ENCODE peak calls at places on chromosomes 13 and 19, in five cellular contexts. W is CD4-positive, alpha-beta memory T cell; V is spleen; F is endodermal cell; Y is brain microvascular endothelial cell. Z is an unnamed sample.

GRCh38 chr13:39038569-39038898 is 278 bp downstream of the NHLRC3 start:
- DNase-seq in W (no peak), V (no peak), F (no peak), Y (no peak), Z (peak; percentile 27)

GRCh38 chr19:49875801-49876421 is 1.2 kb downstream of the AKT1S1 start:
- DNase-seq in W (no peak), V (peak; percentile 94), F (peak; percentile 84), Y (no peak), Z (peak; percentile 52)

GRCh38 chr13:40232321-40232720 is 434.1 kb downstream of the FOXO1 start:
- DNase-seq in W (no peak), V (no peak), F (peak; percentile 61), Y (no peak), Z (no peak)

GRCh38 chr13:24217601-24218281 is 57.2 kb downstream of the SPATA13 start:
- DNase-seq in W (no peak), V (no peak), F (peak; percentile 67), Y (no peak), Z (peak; percentile 40)

GRCh38 chr19:30253581-30253996 is 118.6 kb upstream of the ZNF536 start:
- DNase-seq in W (no peak), V (no peak), F (peak; percentile 76), Y (no peak), Z (no peak)

GRCh38 chr19:14147797-14148605 is 11.6 kb upstream of the ASF1B start:
- DNase-seq in W (peak; percentile 47), V (peak; percentile 88), F (peak; percentile 76), Y (peak; percentile 46), Z (no peak)

GRCh38 chr13:24270639-24271131 is 38.7 kb upstream of the C1QTNF9 start:
- DNase-seq in W (peak; percentile 76), V (peak; percentile 93), F (peak; percentile 52), Y (peak; percentile 49), Z (no peak)

GRCh38 chr19:50230379-50231351 is 27.2 kb downstream of the MYH14 start:
- DNase-seq in W (no peak), V (no peak), F (peak; percentile 91), Y (no peak), Z (no peak)

GRCh38 chr13:99974939-99975561 is 3.5 kb upstream of the ZIC5 start:
- DNase-seq in W (peak; percentile 10), V (no peak), F (peak; percentile 78), Y (no peak), Z (no peak)
- H3K27me3 ChIP-seq in W (peaks cover 89% of the 10 kb centered on the region), V (peaks cover 97% of the 10 kb centered on the region), F (peaks cover 64% of the 10 kb centered on the region), Y (peaks cover 16% of the 10 kb centered on the region), Z (peaks cover 38% of the 10 kb centered on the region)

GRCh38 chr19:18769989-18770528 is 21.0 kb downstream of the COMP start:
- DNase-seq in W (no peak), V (no peak), F (no peak), Y (no peak), Z (no peak)

GRCh38 chr19:18765224-18765623 is 25.9 kb downstream of the COMP start:
- DNase-seq in W (no peak), V (no peak), F (no peak), Y (no peak), Z (no peak)

GRCh38 chr19:18768997-18769891 is 21.9 kb downstream of the COMP start:
- DNase-seq in W (no peak), V (no peak), F (no peak), Y (no peak), Z (no peak)

GRCh38 chr19:18770663-18771327 is 20.3 kb downstream of the COMP start:
- DNase-seq in W (no peak), V (no peak), F (no peak), Y (no peak), Z (no peak)

DNA sequence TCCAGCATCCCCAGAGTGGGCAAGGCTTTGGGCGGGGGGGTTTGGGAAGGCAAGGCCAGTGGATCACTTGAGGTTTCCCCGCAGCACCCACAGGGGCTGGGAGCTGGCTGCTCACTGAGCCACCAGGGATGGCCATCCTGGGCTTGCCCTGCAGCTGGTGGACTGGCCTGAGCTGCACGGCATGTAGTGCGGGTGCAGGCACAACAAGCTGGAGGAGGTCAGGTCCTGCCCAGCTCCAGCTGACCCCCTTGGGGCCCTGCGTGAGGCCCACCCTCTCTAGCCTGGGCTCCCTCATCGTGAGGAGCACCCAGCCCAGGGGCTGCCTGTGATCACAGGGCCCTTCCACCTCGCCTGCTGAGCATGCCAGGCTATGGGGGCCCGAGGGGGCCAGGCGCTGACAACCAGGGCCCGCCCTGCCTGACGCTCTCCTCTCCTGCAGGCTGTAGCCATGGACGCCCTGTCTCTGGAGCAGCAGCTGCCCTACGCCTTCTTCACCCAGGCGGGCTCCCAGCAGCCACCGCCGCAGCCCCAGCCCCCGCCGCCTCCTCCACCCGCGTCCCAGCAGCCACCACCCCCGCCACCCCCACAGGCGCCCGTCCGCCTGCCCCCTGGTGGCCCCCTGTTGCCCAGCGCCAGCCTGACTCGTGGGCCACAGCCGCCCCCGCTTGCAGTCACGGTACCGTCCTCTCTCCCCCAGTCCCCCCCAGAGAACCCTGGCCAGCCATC is 22.9 kb downstream of the COMP start:
- DNase-seq in W (no peak), V (no peak), F (peak; percentile 69), Y (no peak), Z (no peak)
- H3K27me3 ChIP-seq in W (no peaks in the 10 kb centered on the region), V (no peaks in the 10 kb centered on the region), F (peaks cover 16% of the 10 kb centered on the region), Y (no peaks in the 10 kb centered on the region), Z (no peaks in the 10 kb centered on the region)

GRCh38 chr19:43798026-43798545 is 4.2 kb downstream of the LYPD5 start:
- DNase-seq in W (no peak), V (no peak), F (no peak), Y (no peak), Z (no peak)
- H3K27me3 ChIP-seq in W (no peaks in the 10 kb centered on the region), V (no peaks in the 10 kb centered on the region), F (peaks cover 85% of the 10 kb centered on the region), Y (no peaks in the 10 kb centered on the region), Z (no peaks in the 10 kb centered on the region)

DNA sequence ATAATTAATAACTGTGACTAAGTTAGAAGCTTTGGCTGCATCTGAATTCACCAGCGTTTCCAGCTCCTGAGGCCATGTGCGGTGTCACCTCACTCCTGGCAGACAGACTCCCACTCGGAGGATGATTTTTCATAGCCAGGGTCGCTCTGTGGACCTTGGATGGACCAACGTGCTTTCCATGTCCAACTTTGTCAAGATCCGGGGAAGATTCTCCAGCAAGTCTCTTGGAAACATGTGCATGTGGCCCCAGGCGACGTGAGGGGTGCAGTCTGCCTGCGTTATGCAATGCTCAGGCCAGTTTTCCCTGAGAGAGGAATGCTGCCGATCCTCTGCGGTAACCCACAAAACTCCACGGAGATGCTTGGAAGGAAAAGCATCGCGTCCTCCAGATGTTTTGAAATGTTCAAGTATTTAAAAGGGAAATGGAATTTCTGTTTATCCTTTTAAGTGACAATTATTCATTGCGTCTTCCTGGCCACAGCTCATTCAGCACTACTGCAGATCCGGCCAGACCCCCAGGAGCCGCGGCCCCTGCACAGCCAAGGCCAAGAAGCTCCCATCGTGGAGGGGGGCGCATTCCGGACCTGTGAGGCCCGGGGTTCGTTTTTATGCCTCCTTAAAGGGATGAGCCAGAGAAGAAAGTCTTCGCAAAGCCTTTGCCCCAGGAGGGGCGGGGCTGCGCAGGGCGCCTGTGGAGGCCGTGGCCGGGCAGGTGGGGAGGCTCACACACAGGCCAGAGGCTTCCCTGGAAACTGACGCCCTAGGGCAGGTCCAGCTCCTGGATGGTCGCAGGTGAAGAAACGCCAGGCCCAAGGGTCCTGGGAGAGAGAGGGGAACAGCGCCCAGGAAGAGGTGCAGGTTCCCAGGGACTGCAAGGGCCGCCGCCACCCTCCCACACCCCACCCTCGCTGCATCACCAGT is 46.0 kb downstream of the C13orf46 start:
- DNase-seq in W (no peak), V (peak; percentile 59), F (peak; percentile 40), Y (peak; percentile 71), Z (no peak)
- H3K27me3 ChIP-seq in W (no peaks in the 10 kb centered on the region), V (no peaks in the 10 kb centered on the region), F (no peaks in the 10 kb centered on the region), Y (no peaks in the 10 kb centered on the region), Z (no peaks in the 10 kb centered on the region)

DNA sequence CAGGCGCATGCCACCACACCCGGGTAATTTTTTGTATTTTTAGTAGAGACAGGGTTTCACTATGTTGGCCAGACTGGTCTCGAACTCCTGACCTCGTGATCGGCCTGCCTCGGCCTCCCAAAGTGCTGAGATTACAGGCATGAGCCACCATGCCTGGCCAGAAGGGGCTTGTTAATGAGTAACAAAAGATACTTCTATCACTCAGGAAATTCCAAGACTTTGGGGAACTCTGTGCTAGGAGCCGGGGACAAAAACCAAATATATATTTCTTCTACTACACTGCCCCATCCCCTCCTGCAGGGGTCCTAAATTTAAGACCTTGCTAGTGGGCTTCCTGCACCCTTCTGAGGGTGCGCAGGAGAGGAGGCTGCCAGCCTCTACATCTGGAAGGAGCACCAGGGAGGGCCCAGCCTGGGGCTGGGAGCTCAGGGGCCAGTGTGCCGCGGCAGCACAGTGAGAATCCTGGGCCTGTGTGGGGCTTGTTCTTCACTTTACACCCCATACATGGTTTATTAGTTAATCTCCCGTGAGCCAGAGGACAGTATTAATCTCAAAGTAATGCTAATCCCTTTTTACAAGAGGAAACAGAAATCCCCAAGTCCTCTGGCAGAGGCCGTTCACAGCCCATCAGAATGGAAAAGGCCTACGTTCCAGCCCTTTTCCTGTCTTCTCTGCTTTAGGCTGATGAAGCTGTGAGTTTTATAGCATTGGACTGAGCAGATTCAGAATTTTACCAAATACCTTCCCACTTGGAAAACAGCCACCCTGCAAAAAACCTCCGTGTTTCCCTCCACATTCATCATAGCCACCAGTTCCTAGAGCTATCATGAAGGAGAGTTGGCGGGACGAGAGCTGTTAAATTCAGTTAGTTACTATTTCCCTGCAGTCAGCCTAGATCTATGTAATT is 44.4 kb upstream of the NPAS1 start:
- DNase-seq in W (no peak), V (no peak), F (no peak), Y (no peak), Z (no peak)
- H3K27me3 ChIP-seq in W (no peaks in the 10 kb centered on the region), V (no peaks in the 10 kb centered on the region), F (no peaks in the 10 kb centered on the region), Y (no peaks in the 10 kb centered on the region), Z (no peaks in the 10 kb centered on the region)

GRCh38 chr19:33622505-33622808 is 704 bp downstream of the CHST8 start:
- DNase-seq in W (no peak), V (no peak), F (peak; percentile 74), Y (no peak), Z (peak; percentile 29)

GRCh38 chr19:33621811-33622504 is at the start of gene CHST8:
- DNase-seq in W (no peak), V (no peak), F (peak; percentile 91), Y (no peak), Z (peak; percentile 33)

GRCh38 chr19:33621065-33621785 is 528 bp upstream of the CHST8 start:
- DNase-seq in W (no peak), V (peak; percentile 67), F (peak; percentile 79), Y (no peak), Z (no peak)

GRCh38 chr19:33624586-33625153 is 2.9 kb downstream of the CHST8 start:
- DNase-seq in W (no peak), V (no peak), F (no peak), Y (no peak), Z (no peak)

DNA sequence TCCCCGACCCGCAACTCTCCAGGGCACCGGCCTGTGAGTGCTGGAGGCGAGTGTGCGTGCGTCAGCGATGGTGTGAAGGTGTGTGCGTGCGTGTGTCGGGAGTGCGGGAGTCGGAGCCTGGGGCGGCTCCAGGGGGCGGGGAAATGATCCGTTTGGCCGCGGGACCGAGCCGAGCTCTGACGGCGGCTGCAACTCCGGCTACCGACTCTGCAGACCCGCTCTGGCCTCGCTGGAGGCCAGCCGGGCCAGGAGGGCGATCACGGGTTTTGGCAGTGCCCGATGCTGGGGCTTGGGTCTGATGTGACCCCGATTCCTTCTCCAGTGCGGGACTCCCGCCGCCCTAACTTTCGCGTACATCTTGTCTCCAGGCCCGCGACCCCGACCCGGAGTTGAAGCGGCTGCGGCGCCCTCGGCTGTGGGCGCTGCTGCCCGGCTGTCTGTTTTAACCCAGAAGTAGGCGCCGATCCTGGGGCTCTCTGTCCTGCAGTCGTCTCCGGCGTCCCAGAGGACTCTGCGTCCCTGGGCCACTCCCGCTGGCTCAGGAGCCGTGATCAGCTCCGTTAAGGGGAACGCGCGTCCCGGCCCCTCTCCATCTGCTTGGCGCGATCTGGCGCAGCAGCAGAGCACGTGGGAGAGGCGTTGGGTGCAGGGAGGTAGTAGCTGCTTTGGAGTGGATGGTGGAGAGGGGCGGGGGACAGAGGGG is 1.2 kb downstream of the CHST8 start:
- DNase-seq in W (no peak), V (no peak), F (peak; percentile 65), Y (no peak), Z (no peak)
- H3K27me3 ChIP-seq in W (peaks cover 12% of the 10 kb centered on the region), V (peaks cover 31% of the 10 kb centered on the region), F (peaks cover 79% of the 10 kb centered on the region), Y (peaks cover 51% of the 10 kb centered on the region), Z (peaks cover 35% of the 10 kb centered on the region)

GRCh38 chr19:16529466-16530144 is 12.6 kb downstream of the CHERP start:
- DNase-seq in W (no peak), V (no peak), F (no peak), Y (no peak), Z (no peak)
- H3K27me3 ChIP-seq in W (no peaks in the 10 kb centered on the region), V (no peaks in the 10 kb centered on the region), F (no peaks in the 10 kb centered on the region), Y (no peaks in the 10 kb centered on the region), Z (no peaks in the 10 kb centered on the region)